ENCODE peak calls at places on chromosomes 1 and 21, in nine cellular contexts. Q, K, L, E, A, U, R, B and F are unnamed samples.

GRCh38 chr1:23727362-23727811 is 15.9 kb upstream of the ELOA start:
- DNase-seq in B (no peak), A (no peak), R (peak), E (peak), K (peak), L (peak), U (peak), Q (peak), F (no peak)

GRCh38 chr1:159927211-159927886 is 2.0 kb upstream of the TAGLN2 start:
- DNase-seq in U (no peak), A (no peak), Q (no peak), R (no peak), E (no peak), L (no peak), K (no peak), B (no peak), F (no peak)

GRCh38 chr1:118898702-118899101 is 89.4 kb downstream of the TBX15 start:
- DNase-seq in E (no peak), L (no peak), B (no peak), U (no peak), K (no peak), Q (no peak), A (no peak), R (no peak), F (no peak)

GRCh38 chr1:228150458-228151169 is 884 bp downstream of the GJC2 start:
- DNase-seq in L (peak), K (peak), E (peak), B (peak), R (peak), U (no peak), Q (peak), A (no peak), F (peak)

GRCh38 chr1:235525314-235525713 is 21.1 kb upstream of the B3GALNT2 start:
- DNase-seq in Q (no peak), A (no peak), R (no peak), L (no peak), K (no peak), B (no peak), E (no peak), U (no peak), F (no peak)

GRCh38 chr21:39633043-39633442 is 20.3 kb downstream of the B3GALT5 start:
- DNase-seq in R (no peak), L (no peak), A (peak), U (peak), Q (no peak), K (no peak), E (peak), B (peak), F (no peak)

GRCh38 chr1:218880484-218881060 is 293.1 kb upstream of the LYPLAL1 start:
- DNase-seq in E (no peak), Q (peak), U (no peak), R (no peak), L (no peak), K (no peak), A (no peak), B (no peak), F (no peak)

GRCh38 chr1:41739061-41739955 is 179.4 kb downstream of the HIVEP3 start:
- DNase-seq in B (peak), E (peak), U (peak), A (peak), L (peak), Q (peak), R (peak), K (peak), F (no peak)

GRCh38 chr1:67771152-67771551 is 62.1 kb downstream of the GNG12 start:
- DNase-seq in R (no peak), A (no peak), L (no peak), E (peak), B (peak), Q (no peak), U (peak), K (no peak), F (no peak)

GRCh38 chr1:25481625-25482024 is 50.9 kb downstream of the MACO1 start:
- DNase-seq in Q (no peak), R (no peak), U (no peak), E (no peak), L (no peak), B (no peak), A (no peak), K (no peak), F (no peak)

GRCh38 chr1:119483441-119484200 is 23.4 kb upstream of the HSD3B1 start:
- DNase-seq in E (no peak), A (no peak), B (no peak), Q (no peak), R (no peak), L (no peak), K (no peak), U (no peak), F (no peak)

GRCh38 chr1:53559854-53560571 is 100.8 kb downstream of the DMRTB1 start:
- DNase-seq in L (no peak), K (no peak), E (no peak), R (no peak), B (no peak), Q (no peak), U (no peak), A (no peak), F (no peak)

GRCh38 chr1:15915991-15916390 is 59.9 kb downstream of the ZBTB17 start:
- DNase-seq in A (peak), R (no peak), K (no peak), U (no peak), Q (no peak), B (peak), L (no peak), E (peak), F (no peak)

GRCh38 chr1:31715097-31715872 is 11.5 kb upstream of the COL16A1 start:
- DNase-seq in K (peak), R (peak), E (peak), A (peak), B (peak), L (peak), U (peak), Q (peak), F (peak)

GRCh38 chr1:47703981-47704596 is 266.2 kb downstream of the FOXD2 start:
- DNase-seq in E (peak), R (no peak), B (peak), K (no peak), Q (no peak), L (no peak), A (peak), U (no peak), F (no peak)

GRCh38 chr1:24248859-24249258 is 61.8 kb upstream of the IFNLR1 start:
- DNase-seq in U (no peak), K (no peak), Q (no peak), E (no peak), L (no peak), B (no peak), R (no peak), A (no peak), F (no peak)

GRCh38 chr1:230119340-230119739 is 52.3 kb downstream of the GALNT2 start:
- DNase-seq in K (no peak), Q (no peak), A (no peak), U (no peak), R (no peak), B (no peak), L (no peak), E (no peak), F (no peak)

GRCh38 chr1:85576642-85577420 is 3.7 kb upstream of the CCN1 start:
- DNase-seq in A (peak), L (peak), E (peak), U (peak), Q (peak), K (peak), B (peak), R (peak), F (peak)

GRCh38 chr1:7401814-7402547 is 369.1 kb upstream of the VAMP3 start:
- DNase-seq in L (no peak), U (peak), R (no peak), K (peak), B (peak), E (peak), Q (peak), A (peak), F (peak)

GRCh38 chr1:153774036-153774435 is 1.2 kb upstream of the SLC27A3 start:
- DNase-seq in R (no peak), K (no peak), U (no peak), B (no peak), E (no peak), Q (no peak), L (no peak), A (no peak), F (no peak)

GRCh38 chr21:44712203-44713028 is 1.0 kb upstream of the TSPEAR start:
- DNase-seq in K (no peak), A (no peak), L (no peak), R (no peak), B (no peak), Q (no peak), E (no peak), U (no peak), F (no peak)

GRCh38 chr1:93708734-93709481 is 27.3 kb upstream of the BCAR3 start:
- DNase-seq in U (no peak), A (no peak), K (no peak), B (peak), E (peak), L (no peak), Q (peak), R (peak), F (peak)

GRCh38 chr21:27406297-27407009 is 439.6 kb upstream of the ADAMTS5 start:
- DNase-seq in K (no peak), B (peak), Q (no peak), A (no peak), U (no peak), R (no peak), L (no peak), E (peak), F (no peak)

GRCh38 chr1:48530727-48531351 is 58.8 kb upstream of the SPATA6 start:
- DNase-seq in Q (peak), L (peak), A (no peak), B (peak), E (peak), K (peak), U (peak), R (peak), F (peak)

GRCh38 chr1:232784794-232785193 is 20.4 kb upstream of the MAP10 start:
- DNase-seq in U (no peak), K (no peak), E (no peak), Q (no peak), L (no peak), A (no peak), B (no peak), R (no peak), F (no peak)

GRCh38 chr21:37653201-37653600 is 263.1 kb downstream of the KCNJ6 start:
- DNase-seq in B (no peak), K (no peak), U (no peak), R (no peak), E (no peak), A (no peak), Q (no peak), L (no peak), F (no peak)

GRCh38 chr1:50620680-50621329 is 197.6 kb upstream of the DMRTA2 start:
- DNase-seq in B (peak), L (peak), Q (no peak), R (no peak), K (no peak), U (peak), E (peak), A (peak), F (no peak)

GRCh38 chr1:45499415-45499769 is 481 bp downstream of the CCDC163 start:
- DNase-seq in E (no peak), K (no peak), R (no peak), U (no peak), L (no peak), Q (no peak), B (no peak), A (no peak), F (no peak)

GRCh38 chr1:161473363-161473762 is 31.9 kb upstream of the FCGR2A start:
- DNase-seq in K (no peak), A (no peak), R (no peak), Q (no peak), B (no peak), U (no peak), L (no peak), E (peak), F (peak)

GRCh38 chr1:72557446-72558049 is 275.2 kb upstream of the NEGR1 start:
- DNase-seq in A (no peak), R (no peak), B (peak), L (no peak), U (no peak), K (no peak), Q (no peak), E (peak), F (no peak)

GRCh38 chr1:66539491-66539890 is 5.5 kb downstream of the SGIP1 start:
- DNase-seq in E (no peak), Q (no peak), U (no peak), A (peak), L (no peak), K (no peak), B (no peak), R (no peak), F (no peak)

GRCh38 chr1:115862406-115862805 is 21.5 kb upstream of the NHLH2 start:
- DNase-seq in U (no peak), K (no peak), E (no peak), A (no peak), Q (no peak), R (no peak), L (no peak), B (no peak), F (no peak)

GRCh38 chr1:235327559-235328270 is at the start of gene ARID4B:
- DNase-seq in Q (no peak), E (no peak), K (no peak), B (no peak), U (no peak), R (peak), A (peak), L (peak), F (no peak)

GRCh38 chr21:42306366-42307035 is 8.7 kb downstream of the TFF3 start:
- DNase-seq in A (no peak), L (no peak), K (no peak), B (no peak), E (no peak), R (no peak), Q (no peak), U (no peak), F (no peak)

GRCh38 chr1:20426923-20427322 is 59.1 kb downstream of the CAMK2N1 start:
- DNase-seq in L (no peak), U (no peak), R (no peak), E (peak), A (peak), Q (no peak), K (peak), B (peak), F (no peak)

GRCh38 chr1:67138813-67139539 is 4.2 kb upstream of the C1orf141 start:
- DNase-seq in L (no peak), R (no peak), K (no peak), U (no peak), Q (no peak), A (no peak), B (no peak), E (no peak), F (no peak)

GRCh38 chr21:15562748-15563147 is 167.0 kb upstream of the USP25 start:
- DNase-seq in E (no peak), K (no peak), R (no peak), U (no peak), A (no peak), B (no peak), Q (no peak), L (no peak), F (no peak)

GRCh38 chr1:234478152-234478480 is 863 bp downstream of the TARBP1 start:
- DNase-seq in Q (peak), K (no peak), U (peak), L (peak), B (peak), A (no peak), E (peak), R (peak), F (no peak)

GRCh38 chr1:108043712-108044111 is 78.7 kb upstream of the VAV3 start:
- DNase-seq in U (no peak), E (no peak), K (no peak), L (no peak), Q (peak), A (no peak), R (no peak), B (no peak), F (no peak)

GRCh38 chr1:227845519-227845918 is 30.0 kb downstream of the PRSS38 start:
- DNase-seq in L (no peak), B (no peak), A (no peak), Q (no peak), K (no peak), E (no peak), U (peak), R (no peak), F (no peak)

DNA sequence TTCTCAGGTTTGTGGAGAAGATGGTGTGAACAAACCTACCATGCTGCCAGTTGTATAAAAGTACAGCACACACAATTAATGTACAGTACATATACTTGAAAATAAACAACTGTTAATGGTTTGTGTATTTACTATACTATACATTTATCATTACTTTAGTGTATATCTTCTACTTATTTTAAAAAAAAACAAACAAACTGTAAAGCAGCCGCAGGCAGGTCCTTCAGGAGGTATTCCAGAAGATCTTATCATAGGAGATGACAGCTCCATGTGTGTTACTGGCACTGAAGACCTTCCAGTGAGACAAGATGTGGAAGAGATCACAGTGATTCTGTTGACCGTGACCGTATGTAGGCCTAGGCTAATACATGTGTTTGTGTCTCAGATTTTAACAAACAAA is 155.7 kb downstream of the COP1 start:
- DNase-seq in U (no peak), A (no peak), B (no peak), R (no peak), K (no peak), Q (no peak), E (no peak), L (no peak), F (no peak)
- H3K4me3 ChIP-seq in U (no peak), A (no peak), B (no peak), R (no peak), K (no peak), Q (no peak), E (no peak), L (no peak), F (no peak)

DNA sequence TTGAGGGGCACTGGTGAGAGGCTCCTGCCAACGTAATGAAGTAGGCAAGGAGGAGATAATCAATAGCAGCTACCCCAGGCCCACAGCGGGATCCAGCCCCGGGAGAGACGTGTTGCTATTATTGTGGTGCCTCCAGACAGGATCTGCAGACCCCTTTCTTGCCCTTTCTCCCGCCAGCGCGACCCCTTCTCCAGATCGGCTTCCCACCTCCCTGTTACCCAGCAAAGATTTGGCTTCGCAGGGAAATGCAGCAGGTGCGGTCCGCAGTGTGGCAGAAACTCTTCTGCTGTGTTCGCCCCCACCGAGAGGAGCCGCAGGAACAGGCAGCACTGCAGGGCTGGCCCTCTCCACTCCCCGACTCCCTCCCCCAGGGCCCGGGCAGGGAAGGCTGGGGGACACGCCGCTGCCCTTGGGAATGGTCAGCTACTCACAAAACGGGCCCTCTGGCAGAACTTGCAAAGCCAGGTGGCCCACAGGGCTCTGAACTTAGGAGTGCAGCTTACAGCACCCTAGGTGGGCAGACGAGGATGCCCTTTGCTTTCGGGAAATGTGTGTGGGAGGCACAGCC is 1.6 kb upstream of the KCNA2 start:
- DNase-seq in R (no peak), E (no peak), B (no peak), A (no peak), U (no peak), K (no peak), Q (no peak), L (no peak), F (no peak)
- H3K4me3 ChIP-seq in R (peak), E (no peak), B (no peak), A (no peak), U (no peak), K (no peak), Q (peak), L (peak), F (no peak)

DNA sequence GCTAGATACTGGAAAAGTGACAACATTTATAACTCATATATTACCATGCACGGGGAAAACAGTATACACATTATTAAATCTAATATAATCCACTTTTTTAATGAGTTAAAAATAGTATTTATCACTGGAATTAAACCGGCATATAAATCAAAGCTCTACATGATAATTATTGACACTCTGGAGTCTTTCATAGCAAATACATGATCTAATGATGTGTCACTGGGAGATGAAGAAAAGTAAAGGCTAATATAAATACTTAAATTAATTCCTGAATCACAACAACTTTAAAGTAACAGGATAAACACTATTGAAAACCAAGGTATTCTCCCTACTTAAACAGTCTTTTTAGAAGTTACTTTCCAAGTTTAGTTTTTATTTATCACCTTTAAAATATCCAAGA is 52.4 kb upstream of the ASPM start:
- DNase-seq in K (no peak), R (no peak), B (no peak), A (no peak), U (no peak), Q (no peak), L (no peak), E (no peak), F (no peak)
- H3K4me3 ChIP-seq in K (peak), R (peak), B (peak), A (no peak), U (no peak), Q (peak), L (peak), E (peak), F (peak)

GRCh38 chr1:55212349-55213028 is 2.7 kb downstream of the USP24 start:
- DNase-seq in E (no peak), R (no peak), Q (no peak), B (no peak), K (no peak), A (no peak), U (no peak), L (no peak), F (no peak)

GRCh38 chr1:55214214-55214902 is 806 bp downstream of the USP24 start:
- DNase-seq in Q (peak), R (peak), U (peak), K (no peak), B (no peak), E (no peak), A (peak), L (peak), F (peak)

GRCh38 chr1:55211909-55212308 is 3.3 kb downstream of the USP24 start:
- DNase-seq in E (no peak), L (no peak), R (no peak), B (no peak), U (no peak), Q (no peak), A (no peak), K (no peak), F (no peak)

GRCh38 chr1:55213885-55214213 is 1.3 kb downstream of the USP24 start:
- DNase-seq in K (no peak), L (no peak), E (no peak), U (no peak), A (no peak), Q (no peak), R (no peak), B (no peak), F (peak)

GRCh38 chr1:55213029-55213884 is 1.9 kb downstream of the USP24 start:
- DNase-seq in Q (no peak), L (no peak), E (no peak), R (no peak), A (no peak), K (no peak), U (no peak), B (no peak), F (no peak)
- H3K4me3 ChIP-seq in Q (peak), L (peak), E (peak), R (peak), A (peak), K (peak), U (peak), B (peak), F (peak)

GRCh38 chr1:209227941-209228340 is 355.6 kb upstream of the CAMK1G start:
- DNase-seq in Q (no peak), B (no peak), U (no peak), A (no peak), R (no peak), K (no peak), E (no peak), L (no peak), F (no peak)
- H3K4me3 ChIP-seq in Q (no peak), B (no peak), U (no peak), A (no peak), R (no peak), K (no peak), E (no peak), L (no peak), F (no peak)